ENCODE peak calls at places on chromosomes 1 and 21, in nine cellular contexts. Z is H1, B is sigmoid colon, T is suprapubic skin, N is stomach, C is A549, D is GM12878, S is HepG2, M is tibial nerve. A is an unnamed sample.

GRCh38 chr1:232393010-232393833 is 236.7 kb downstream of the SIPA1L2 start:
- DNase-seq in Z (no peak), T (no peak), C (no peak), B (no peak), N (no peak), D (no peak), S (no peak), M (no peak), A (no peak)

GRCh38 chr1:105865546-105865945 is 1190.9 kb upstream of the PRMT6 start:
- DNase-seq in B (no peak), C (no peak), T (no peak), N (no peak), Z (no peak), S (no peak), M (no peak), D (no peak), A (no peak)

GRCh38 chr1:35947547-35947946 is 16.6 kb downstream of the AGO3 start:
- DNase-seq in B (no peak), D (no peak), S (no peak), Z (no peak), N (no peak), M (no peak), C (no peak), T (no peak), A (no peak)

GRCh38 chr1:174875306-174875705 is 124.4 kb upstream of the CACYBP start:
- DNase-seq in S (peak; percentile 49), D (no peak), T (no peak), N (peak; percentile 89), B (no peak), Z (no peak), C (no peak), M (no peak), A (no peak)

GRCh38 chr1:98048234-98048633 is 127.4 kb upstream of the DPYD start:
- DNase-seq in D (no peak), C (peak; percentile 58), N (peak; percentile 77), T (peak; percentile 74), M (peak; percentile 76), S (peak; percentile 13), Z (peak; percentile 87), B (peak; percentile 86), A (peak; percentile 76)

GRCh38 chr1:167486090-167486824 is 32.1 kb downstream of the CD247 start:
- DNase-seq in S (no peak), C (no peak), B (no peak), T (no peak), N (no peak), D (no peak), Z (no peak), M (no peak), A (no peak)

GRCh38 chr1:245121523-245121922 is 33.3 kb upstream of the KIF26B start:
- DNase-seq in C (no peak), M (no peak), Z (no peak), N (no peak), D (no peak), S (no peak), T (no peak), B (peak; percentile 48), A (no peak)

GRCh38 chr21:16418211-16418610 is 688.4 kb downstream of the USP25 start:
- DNase-seq in N (no peak), Z (no peak), S (no peak), D (no peak), T (no peak), B (no peak), C (no peak), M (no peak), A (no peak)

GRCh38 chr1:115978292-115978941 is 2.1 kb downstream of the SLC22A15 start:
- DNase-seq in C (no peak), B (no peak), Z (no peak), T (no peak), S (no peak), M (no peak), N (no peak), D (no peak), A (no peak)

GRCh38 chr1:203286161-203286984 is 18.9 kb upstream of the BTG2 start:
- DNase-seq in D (no peak), Z (no peak), B (no peak), N (peak; percentile 66), C (no peak), M (no peak), T (no peak), S (no peak), A (peak; percentile 64)
- H3K27ac ChIP-seq in D (peak overlapping the region; percentile 100), Z (no peak overlapping the region), B (peak overlapping the region; percentile 94), N (peak overlapping the region; percentile 97), C (no peak overlapping the region), M (peak overlapping the region; percentile 96), T (peak overlapping the region; percentile 82), S (no peak overlapping the region), A (peak overlapping the region; percentile 90)

DNA sequence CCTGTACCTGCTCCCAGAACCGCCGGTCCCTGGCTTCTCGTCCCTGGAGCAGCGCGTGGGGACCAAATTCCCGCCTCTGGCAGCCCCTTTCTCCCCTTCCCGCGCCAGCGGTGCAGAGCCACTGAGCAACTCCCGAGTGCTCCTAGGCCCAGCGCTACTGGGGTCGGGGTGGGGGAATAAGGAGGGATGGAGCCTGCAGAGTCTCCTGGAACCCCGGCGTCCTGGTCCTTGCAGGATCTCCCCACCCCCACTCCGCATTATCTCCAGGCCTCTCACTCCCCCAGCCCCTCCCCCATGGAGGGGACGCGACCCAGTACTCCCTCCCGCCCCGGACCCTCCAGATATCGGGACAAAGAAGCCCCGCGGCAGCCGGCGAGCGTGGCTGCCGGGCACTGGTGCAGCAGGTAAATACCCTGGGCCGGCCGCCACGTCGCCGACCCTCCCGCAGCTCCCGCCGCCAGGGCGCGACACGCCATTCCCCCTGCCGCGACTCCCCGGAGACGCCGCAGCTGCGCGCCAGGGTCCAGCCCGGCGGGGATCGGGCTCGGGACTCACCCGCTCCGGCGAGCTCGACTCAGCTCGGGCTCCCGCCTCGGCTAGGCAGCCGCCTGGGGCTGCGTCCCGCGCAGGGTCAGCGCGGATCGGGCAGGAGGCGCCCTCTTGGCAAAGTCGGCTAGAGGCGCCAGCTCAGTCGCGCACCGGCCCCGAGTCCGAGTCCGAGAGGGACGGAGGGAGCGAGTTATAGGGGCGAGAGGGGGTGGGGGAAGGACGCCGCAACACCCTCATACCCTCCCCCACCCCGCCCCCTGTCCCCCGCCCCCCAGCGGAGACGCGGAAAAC is 1.2 kb downstream of the SYT6 start:
- DNase-seq in T (no peak), S (no peak), N (peak; percentile 37), M (no peak), D (no peak), C (peak; percentile 1), B (peak; percentile 75), Z (peak; percentile 71), A (peak; percentile 37)
- TF ChIP-seq EP300 in T (no peak), S (no peak), N (no peak), M (no peak), D (no peak), C (no peak), B (no peak), Z (no peak), A (no peak)

GRCh38 chr1:230848235-230848634 is 20.1 kb downstream of the C1orf198 start:
- DNase-seq in B (no peak), N (no peak), S (no peak), M (no peak), D (no peak), Z (no peak), C (no peak), T (no peak), A (no peak)

GRCh38 chr1:230849451-230850194 is 18.7 kb downstream of the C1orf198 start:
- DNase-seq in T (no peak), M (peak; percentile 57), C (peak; percentile 11), B (peak; percentile 84), D (no peak), Z (no peak), N (no peak), S (no peak), A (peak; percentile 75)

GRCh38 chr1:230852959-230853358 is 15.4 kb downstream of the C1orf198 start:
- DNase-seq in T (no peak), N (no peak), C (no peak), S (no peak), Z (no peak), B (no peak), D (no peak), M (no peak), A (no peak)

GRCh38 chr1:230851291-230851691 is 17.0 kb downstream of the C1orf198 start:
- DNase-seq in M (no peak), C (no peak), N (no peak), D (no peak), B (no peak), T (no peak), Z (no peak), S (no peak), A (no peak)

GRCh38 chr1:230850547-230850946 is 17.8 kb downstream of the C1orf198 start:
- DNase-seq in Z (no peak), D (no peak), T (no peak), M (no peak), C (no peak), B (no peak), N (no peak), S (no peak), A (no peak)
- H3K27ac ChIP-seq in Z (no peak overlapping the region), D (no peak overlapping the region), T (peak overlapping the region; percentile 31), M (peak overlapping the region; percentile 81), C (peak overlapping the region; percentile 47), B (peak overlapping the region; percentile 84), N (peak overlapping the region; percentile 70), S (no peak overlapping the region), A (no peak overlapping the region)

GRCh38 chr1:27366411-27367159 is at the start of gene MAP3K6:
- DNase-seq in Z (peak; percentile 85), T (peak; percentile 95), D (no peak), N (peak; percentile 90), S (no peak), C (peak; percentile 82), B (peak; percentile 96), M (peak; percentile 83), A (peak; percentile 79)

GRCh38 chr1:27365372-27366112 is 1.2 kb downstream of the MAP3K6 start:
- DNase-seq in M (peak; percentile 93), S (peak; percentile 68), Z (peak; percentile 86), D (no peak), B (peak; percentile 97), T (peak; percentile 95), N (peak; percentile 89), C (peak; percentile 87), A (peak; percentile 89)

GRCh38 chr1:27364696-27365371 is 1.9 kb downstream of the MAP3K6 start:
- DNase-seq in D (no peak), S (no peak), C (no peak), Z (no peak), N (no peak), M (no peak), B (no peak), T (no peak), A (no peak)

GRCh38 chr1:27367160-27367650 is 444 bp upstream of the MAP3K6 start:
- DNase-seq in B (no peak), T (no peak), S (no peak), N (no peak), M (no peak), C (no peak), D (no peak), Z (no peak), A (no peak)

GRCh38 chr1:27366113-27366410 is 699 bp downstream of the MAP3K6 start:
- DNase-seq in T (peak; percentile 94), N (peak; percentile 82), M (peak; percentile 86), S (peak; percentile 52), C (peak; percentile 78), Z (peak; percentile 91), D (no peak), B (peak; percentile 94), A (peak; percentile 83)
- TF ChIP-seq EP300 in T (no peak), N (no peak), M (no peak), S (no peak), C (no peak), Z (no peak), D (no peak), B (no peak), A (no peak)

A was measured in ovary.